ENCODE peak calls at places on chromosomes 16 and 17, in five cellular contexts. E, B, A, K and L are unnamed samples.

GRCh38 chr17:58268326-58268725 is 12.4 kb downstream of the MPO start:
- DNase-seq in E (no peak), B (peak; percentile 39), A (no peak), K (no peak), L (no peak)

GRCh38 chr17:44736551-44737240 is 22.1 kb upstream of the ADAM11 start:
- DNase-seq in E (no peak), B (no peak), A (no peak), K (no peak), L (no peak)

GRCh38 chr16:50600582-50601283 is 52.5 kb downstream of the NKD1 start:
- DNase-seq in E (no peak), B (no peak), A (no peak), K (no peak), L (no peak)

GRCh38 chr17:49387374-49388289 is 25.6 kb upstream of the ZNF652 start:
- DNase-seq in E (no peak), B (no peak), A (no peak), K (no peak), L (no peak)

GRCh38 chr16:11836653-11837244 is 14.6 kb downstream of the RSL1D1 start:
- DNase-seq in E (no peak), B (no peak), A (no peak), K (no peak), L (no peak)

GRCh38 chr16:16925432-16925831 is 545.3 kb downstream of the XYLT1 start:
- DNase-seq in E (no peak), B (no peak), A (no peak), K (no peak), L (no peak)

GRCh38 chr16:68834550-68834949 is 8.8 kb upstream of the TANGO6 start:
- DNase-seq in E (no peak), B (no peak), A (no peak), K (no peak), L (no peak)

GRCh38 chr16:88062341-88062861 is 111.2 kb downstream of the BANP start:
- DNase-seq in E (no peak), B (no peak), A (no peak), K (peak; percentile 44), L (no peak)

GRCh38 chr17:44924107-44924544 is 8.8 kb upstream of the GFAP start:
- DNase-seq in E (no peak), B (peak; percentile 33), A (no peak), K (no peak), L (no peak)

GRCh38 chr16:7397901-7398300 is 65.3 kb downstream of the RBFOX1 start:
- DNase-seq in E (no peak), B (no peak), A (no peak), K (no peak), L (no peak)

GRCh38 chr17:7855643-7856080 is 796 bp downstream of the TMEM88 start:
- DNase-seq in E (no peak), B (no peak), A (no peak), K (no peak), L (peak; percentile 15)

GRCh38 chr16:1763521-1764511 is 7.5 kb downstream of the NME3 start:
- DNase-seq in E (no peak), B (no peak), A (no peak), K (no peak), L (no peak)

GRCh38 chr16:1713933-1714332 is 7.9 kb downstream of the MAPK8IP3 start:
- DNase-seq in E (no peak), B (no peak), A (peak; percentile 55), K (no peak), L (peak; percentile 49)

GRCh38 chr16:21277927-21278706 is at the start of gene CRYM:
- DNase-seq in E (peak; percentile 64), B (peak; percentile 83), A (peak; percentile 81), K (peak; percentile 71), L (peak; percentile 76)

GRCh38 chr16:22195695-22196558 is 10.2 kb upstream of the EEF2K start:
- DNase-seq in E (peak; percentile 94), B (peak; percentile 92), A (peak; percentile 74), K (peak; percentile 89), L (peak; percentile 87)

GRCh38 chr16:1826691-1827573 is at the start of the genes FAHD1 and HAGH:
- DNase-seq in E (peak; percentile 94), B (peak; percentile 96), A (peak; percentile 99), K (peak; percentile 94), L (peak; percentile 95)

GRCh38 chr17:21287703-21288449 is 3.4 kb downstream of the MAP2K3 start:
- DNase-seq in E (peak; percentile 99), B (peak; percentile 98), A (peak; percentile 76), K (peak; percentile 95), L (peak; percentile 92)

GRCh38 chr17:41492351-41492750 is 2.6 kb upstream of the KRT36 start:
- DNase-seq in E (no peak), B (no peak), A (no peak), K (no peak), L (no peak)

GRCh38 chr17:75625813-75626486 is 7.3 kb upstream of the SMIM5 start:
- DNase-seq in E (no peak), B (no peak), A (peak; percentile 57), K (no peak), L (no peak)

GRCh38 chr17:56096026-56096807 is 57.1 kb upstream of the ANKFN1 start:
- DNase-seq in E (no peak), B (no peak), A (no peak), K (no peak), L (no peak)

GRCh38 chr17:50779747-50780363 is 12.5 kb upstream of the ANKRD40CL start:
- DNase-seq in E (no peak), B (no peak), A (no peak), K (no peak), L (no peak)

GRCh38 chr16:83807327-83807709 is 460 bp upstream of the HSBP1 start:
- DNase-seq in E (no peak), B (no peak), A (no peak), K (no peak), L (no peak)

GRCh38 chr16:10501016-10501607 is 79.3 kb downstream of the EMP2 start:
- DNase-seq in E (no peak), B (no peak), A (no peak), K (no peak), L (no peak)

GRCh38 chr16:46739934-46740333 is 8.2 kb downstream of the MYLK3 start:
- DNase-seq in E (no peak), B (peak; percentile 6), A (no peak), K (no peak), L (no peak)
- TF ChIP-seq CTCF in E (no peak), B (no peak), A (no peak), K (no peak), L (no peak)

GRCh38 chr17:80754846-80755245 is 210.2 kb downstream of the RPTOR start:
- DNase-seq in E (no peak), B (no peak), A (no peak), K (no peak), L (no peak)

GRCh38 chr17:80752369-80752705 is 207.7 kb downstream of the RPTOR start:
- DNase-seq in E (no peak), B (no peak), A (no peak), K (no peak), L (no peak)

GRCh38 chr17:80753946-80754345 is 209.3 kb downstream of the RPTOR start:
- DNase-seq in E (no peak), B (no peak), A (no peak), K (no peak), L (no peak)

GRCh38 chr17:80758793-80759673 is 214.4 kb downstream of the RPTOR start:
- DNase-seq in E (no peak), B (no peak), A (no peak), K (peak; percentile 49), L (no peak)

DNA sequence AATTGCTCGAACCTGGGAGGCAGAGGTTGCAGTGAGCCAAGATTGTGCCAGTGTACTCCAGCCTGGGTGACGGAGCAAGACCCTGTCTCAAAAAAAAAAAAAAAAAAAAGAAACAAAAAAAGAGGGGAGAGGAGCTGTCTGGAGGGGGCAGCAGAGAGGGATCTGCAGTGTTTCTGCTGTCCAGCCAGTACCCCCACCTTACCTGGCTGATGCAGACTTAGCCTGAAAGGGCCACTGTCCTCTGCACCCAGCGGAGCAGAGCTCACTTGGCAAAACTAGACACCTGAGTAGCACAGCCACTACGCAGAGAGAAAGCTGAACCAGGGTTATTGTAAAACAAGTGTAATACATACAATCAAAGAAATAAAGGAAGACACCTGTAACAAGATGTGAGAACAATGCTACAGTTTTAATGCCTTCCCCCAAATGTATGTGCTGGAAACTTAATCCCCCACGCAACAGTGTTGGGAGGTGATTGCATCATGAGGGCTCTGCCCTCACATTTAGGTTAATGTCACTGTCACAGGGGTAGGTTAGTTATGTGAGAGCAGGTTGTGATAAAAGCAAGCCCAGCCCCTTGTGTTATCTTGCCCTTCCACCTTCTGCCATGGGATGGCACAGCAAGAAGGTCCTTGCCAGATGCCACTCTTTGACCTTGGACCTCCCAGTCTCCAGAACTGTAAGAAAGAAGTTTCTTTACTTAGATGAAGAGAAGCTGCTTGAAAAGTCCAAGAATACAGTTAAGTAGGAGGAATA is 211.2 kb downstream of the RPTOR start:
- DNase-seq in E (no peak), B (no peak), A (no peak), K (no peak), L (no peak)
- TF ChIP-seq CTCF in E (no peak), B (no peak), A (no peak), K (peak; percentile 6), L (no peak)

DNA sequence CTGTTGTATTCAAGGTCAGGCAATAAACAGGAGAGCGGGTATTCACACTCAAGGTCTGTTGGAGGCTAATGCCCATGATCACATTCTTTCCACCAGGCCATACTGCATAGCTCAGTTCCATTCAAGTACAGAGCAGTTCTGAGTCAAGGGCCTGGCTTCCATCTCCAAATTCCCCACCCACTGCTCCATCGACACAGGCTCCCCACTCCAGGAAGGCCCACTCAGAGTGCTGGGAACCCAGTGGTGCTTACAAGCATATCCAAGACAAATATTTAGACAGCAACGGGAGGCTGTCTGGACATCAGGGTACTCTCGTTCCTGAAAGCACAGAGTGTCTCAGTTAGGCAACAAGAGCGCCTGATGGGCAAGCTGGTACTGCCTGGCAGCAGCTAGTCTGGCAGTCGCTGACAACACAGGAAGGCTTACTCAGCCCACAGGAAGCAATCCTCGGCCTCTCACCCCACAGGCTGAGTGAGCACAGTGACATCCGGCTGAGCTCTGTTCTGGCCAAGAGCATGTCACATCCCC is 40.9 kb downstream of the RFFL start:
- DNase-seq in E (peak; percentile 60), B (peak; percentile 87), A (peak; percentile 58), K (peak; percentile 68), L (peak; percentile 25)
- TF ChIP-seq CTCF in E (no peak), B (peak; percentile 9), A (no peak), K (peak; percentile 45), L (no peak)

GRCh38 chr17:77740481-77740880 is 218.0 kb upstream of the TNRC6C start:
- DNase-seq in E (no peak), B (peak; percentile 8), A (no peak), K (no peak), L (no peak)

GRCh38 chr17:77742579-77742978 is 215.9 kb upstream of the TNRC6C start:
- DNase-seq in E (no peak), B (peak; percentile 4), A (no peak), K (no peak), L (no peak)

GRCh38 chr17:77738666-77739531 is 219.6 kb upstream of the TNRC6C start:
- DNase-seq in E (peak; percentile 22), B (peak; percentile 28), A (no peak), K (peak; percentile 64), L (no peak)

GRCh38 chr17:77744268-77744988 is 214.1 kb upstream of the TNRC6C start:
- DNase-seq in E (no peak), B (peak; percentile 43), A (no peak), K (peak; percentile 74), L (no peak)

DNA sequence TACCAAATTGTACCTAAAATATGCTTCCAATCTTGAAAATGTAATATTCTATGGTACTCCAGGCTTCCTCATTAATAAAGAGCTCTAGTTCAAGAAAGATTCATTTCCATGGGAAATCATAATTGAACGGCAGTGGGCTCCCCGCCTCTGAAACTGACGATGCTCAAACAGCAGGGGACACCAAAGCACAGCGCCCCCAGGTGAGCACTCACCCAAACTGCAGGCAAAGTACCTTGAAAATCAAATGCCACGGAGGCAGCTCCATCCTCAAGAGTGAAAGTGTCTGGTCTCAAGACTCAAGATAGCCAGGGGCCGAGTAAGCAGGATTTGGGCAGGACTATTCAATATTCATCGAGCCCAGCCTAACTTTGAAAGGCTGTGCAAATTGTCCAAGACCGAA is 217.4 kb upstream of the TNRC6C start:
- DNase-seq in E (no peak), B (peak; percentile 57), A (no peak), K (no peak), L (no peak)
- TF ChIP-seq CTCF in E (no peak), B (peak; percentile 43), A (peak; percentile 24), K (no peak), L (no peak)